ENCODE peak calls at places on chromosome 2, in five cellular contexts. One of them, this sample, is unnamed. For H3K4me1, the result is how much of the 10 kb centered on the place peaks cover.

GRCh38 chr2:161571051-161571429 is 53.2 kb upstream of the SLC4A10 start:
- DNase-seq in H1: no peak
- DNase-seq in HepG2: no peak
- DNase-seq in K562: no peak
- DNase-seq in GM12878: no peak
- DNase-seq in this sample: no peak

GRCh38 chr2:238095143-238095542 is 5.0 kb upstream of the ESPNL start:
- DNase-seq in H1: no peak
- DNase-seq in HepG2: no peak
- DNase-seq in K562: no peak
- DNase-seq in GM12878: no peak
- DNase-seq in this sample: no peak

GRCh38 chr2:117537030-117537429 is 277.5 kb upstream of the DDX18 start:
- DNase-seq in H1: no peak
- DNase-seq in HepG2: no peak
- DNase-seq in K562: no peak
- DNase-seq in GM12878: no peak
- DNase-seq in this sample: no peak

GRCh38 chr2:758073-758820 is 81.0 kb upstream of the TMEM18 start:
- DNase-seq in H1: no peak
- DNase-seq in HepG2: no peak
- DNase-seq in K562: no peak
- DNase-seq in GM12878: no peak
- DNase-seq in this sample: no peak

GRCh38 chr2:239942871-239943311 is 82.3 kb downstream of the NDUFA10 start:
- DNase-seq in H1: no peak
- DNase-seq in HepG2: no peak
- DNase-seq in K562: no peak
- DNase-seq in GM12878: no peak
- DNase-seq in this sample: no peak

GRCh38 chr2:47569658-47570398 is 166.9 kb downstream of the MSH2 start:
- DNase-seq in H1: no peak
- DNase-seq in HepG2: no peak
- DNase-seq in K562: no peak
- DNase-seq in GM12878: no peak
- DNase-seq in this sample: no peak

GRCh38 chr2:149363953-149364352 is 33.6 kb downstream of the LYPD6 start:
- DNase-seq in H1: no peak
- DNase-seq in HepG2: no peak
- DNase-seq in K562: no peak
- DNase-seq in GM12878: no peak
- DNase-seq in this sample: no peak

GRCh38 chr2:131566371-131566770 is 38.7 kb downstream of the CCDC74A start:
- DNase-seq in H1: no peak
- DNase-seq in HepG2: no peak
- DNase-seq in K562: no peak
- DNase-seq in GM12878: no peak
- DNase-seq in this sample: no peak

GRCh38 chr2:177072069-177072468 is 140.5 kb upstream of the HNRNPA3 start:
- DNase-seq in H1: no peak
- DNase-seq in HepG2: no peak
- DNase-seq in K562: no peak
- DNase-seq in GM12878: no peak
- DNase-seq in this sample: no peak

GRCh38 chr2:164624296-164624695 is 3.0 kb upstream of the GRB14 start:
- DNase-seq in H1: no peak
- DNase-seq in HepG2: no peak
- DNase-seq in K562: no peak
- DNase-seq in GM12878: no peak
- DNase-seq in this sample: no peak

GRCh38 chr2:154554046-154554445 is 144.4 kb upstream of the KCNJ3 start:
- DNase-seq in H1: no peak
- DNase-seq in HepG2: no peak
- DNase-seq in K562: no peak
- DNase-seq in GM12878: no peak
- DNase-seq in this sample: no peak

GRCh38 chr2:54483426-54483825 is 27.3 kb downstream of the SPTBN1 start:
- DNase-seq in H1: no peak
- DNase-seq in HepG2: peak
- DNase-seq in K562: no peak
- DNase-seq in GM12878: no peak
- DNase-seq in this sample: peak

GRCh38 chr2:158722266-158723105 is 72.6 kb upstream of the DAPL1 start:
- DNase-seq in H1: no peak
- DNase-seq in HepG2: no peak
- DNase-seq in K562: no peak
- DNase-seq in GM12878: no peak
- DNase-seq in this sample: no peak

GRCh38 chr2:23091900-23092299 is 293.1 kb upstream of the KLHL29 start:
- DNase-seq in H1: no peak
- DNase-seq in HepG2: no peak
- DNase-seq in K562: no peak
- DNase-seq in GM12878: no peak
- DNase-seq in this sample: no peak

GRCh38 chr2:177332041-177332991 is 60.3 kb upstream of the AGPS start:
- DNase-seq in H1: no peak
- DNase-seq in HepG2: peak
- DNase-seq in K562: peak
- DNase-seq in GM12878: peak
- DNase-seq in this sample: peak

GRCh38 chr2:42141687-42142475 is 27.3 kb upstream of the EML4 start:
- DNase-seq in H1: no peak
- DNase-seq in HepG2: peak
- DNase-seq in K562: peak
- DNase-seq in GM12878: no peak
- DNase-seq in this sample: no peak

GRCh38 chr2:233428438-233428837 is 74.1 kb downstream of the DGKD start:
- DNase-seq in H1: no peak
- DNase-seq in HepG2: no peak
- DNase-seq in K562: no peak
- DNase-seq in GM12878: no peak
- DNase-seq in this sample: no peak

GRCh38 chr2:26506279-26506678 is 28.4 kb upstream of the OTOF start:
- DNase-seq in H1: no peak
- DNase-seq in HepG2: no peak
- DNase-seq in K562: no peak
- DNase-seq in GM12878: no peak
- DNase-seq in this sample: no peak

GRCh38 chr2:143231257-143231650 is 102.0 kb downstream of the ARHGAP15 start:
- DNase-seq in H1: no peak
- DNase-seq in HepG2: no peak
- DNase-seq in K562: no peak
- DNase-seq in GM12878: no peak
- DNase-seq in this sample: no peak

GRCh38 chr2:11716689-11717321 is 29.6 kb upstream of the LPIN1 start:
- DNase-seq in H1: no peak
- DNase-seq in HepG2: peak
- DNase-seq in K562: no peak
- DNase-seq in GM12878: no peak
- DNase-seq in this sample: no peak
- H3K9ac ChIP-seq in H1: no peak
- H3K9ac ChIP-seq in HepG2: no peak
- H3K9ac ChIP-seq in K562: no peak
- H3K9ac ChIP-seq in GM12878: no peak
- H3K9ac ChIP-seq in this sample: no peak

DNA sequence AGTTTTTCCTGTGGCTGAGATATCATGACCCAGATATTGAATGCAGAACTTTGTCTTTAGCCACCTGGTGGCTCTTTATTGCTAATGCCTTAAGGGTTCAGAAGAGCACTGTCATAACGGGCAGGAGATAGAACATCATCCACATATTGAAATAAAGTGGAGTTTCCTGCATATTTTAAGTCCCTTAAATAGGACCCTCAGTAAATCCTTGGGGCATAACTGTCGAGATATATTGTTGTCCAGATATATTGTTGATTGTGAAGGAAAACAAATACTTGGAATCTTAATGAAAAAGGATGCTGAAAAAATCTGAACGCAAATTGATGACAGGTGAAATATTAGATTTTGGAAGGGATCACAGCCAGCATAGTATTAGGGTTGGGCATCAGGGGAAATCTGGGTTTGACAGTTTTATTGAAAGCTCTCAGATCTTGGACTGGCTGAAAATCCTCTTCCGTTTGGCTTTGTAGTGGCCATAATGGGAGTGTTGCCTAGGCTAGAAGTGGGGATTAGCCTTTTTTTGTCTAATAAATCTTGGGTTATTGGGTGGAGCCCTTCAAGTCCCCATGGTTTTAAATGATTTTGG is 13.9 kb upstream of the ZDBF2 start:
- DNase-seq in H1: no peak
- DNase-seq in HepG2: peak
- DNase-seq in K562: peak
- DNase-seq in GM12878: no peak
- DNase-seq in this sample: no peak
- TF ChIP-seq ATF3 in H1: no peak
- TF ChIP-seq ATF3 in HepG2: no peak
- TF ChIP-seq ATF3 in K562: no peak
- TF ChIP-seq ATF3 in GM12878: no peak
- TF ChIP-seq ATF3 in this sample: no peak

DNA sequence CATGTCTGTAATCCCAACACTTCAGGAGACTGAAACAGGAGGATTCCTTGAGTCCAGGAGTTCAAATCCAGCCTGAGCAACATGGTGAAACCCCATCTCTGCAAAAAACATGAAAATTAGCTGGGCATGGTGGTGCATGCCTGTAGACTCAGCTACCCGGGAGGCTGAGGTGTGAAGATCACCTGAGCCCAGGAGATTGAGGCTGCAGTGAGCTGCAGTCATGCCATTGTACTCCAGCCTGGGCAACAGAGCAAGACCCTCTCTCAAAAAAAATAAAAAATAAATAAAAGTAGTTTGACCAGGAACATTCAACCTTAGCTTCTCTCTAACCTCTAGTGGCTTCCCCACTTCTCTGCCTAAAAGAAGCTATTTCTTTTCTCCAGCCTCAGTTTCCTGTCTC is 23.8 kb downstream of the SH3BP4 start:
- DNase-seq in H1: no peak
- DNase-seq in HepG2: no peak
- DNase-seq in K562: no peak
- DNase-seq in GM12878: no peak
- DNase-seq in this sample: no peak
- H3K4me1 ChIP-seq in H1: under half
- H3K4me1 ChIP-seq in HepG2: half or more
- H3K4me1 ChIP-seq in K562: under half
- H3K4me1 ChIP-seq in GM12878: under half
- H3K4me1 ChIP-seq in this sample: half or more

DNA sequence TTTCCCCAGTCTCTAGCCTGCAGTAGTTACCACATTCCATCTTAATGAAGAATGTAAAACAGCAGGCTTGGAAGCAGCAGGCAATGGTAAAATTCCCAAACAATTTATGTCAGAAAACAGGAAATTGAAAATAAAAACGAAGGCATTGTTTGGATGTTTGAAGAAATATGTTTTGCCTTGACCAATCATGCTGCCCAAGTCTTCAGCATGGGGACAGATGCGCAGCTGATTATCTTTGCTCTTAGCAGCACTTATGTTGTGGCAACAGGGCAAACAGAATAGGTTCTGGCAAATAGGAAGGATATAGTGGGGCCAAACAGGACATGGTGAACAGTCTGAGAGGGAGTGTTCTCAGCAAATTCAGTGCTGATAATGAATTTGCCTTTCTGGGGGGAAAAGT is 239.3 kb upstream of the REV1 start:
- DNase-seq in H1: no peak
- DNase-seq in HepG2: no peak
- DNase-seq in K562: no peak
- DNase-seq in GM12878: no peak
- DNase-seq in this sample: no peak
- H3K9ac ChIP-seq in H1: no peak
- H3K9ac ChIP-seq in HepG2: no peak
- H3K9ac ChIP-seq in K562: no peak
- H3K9ac ChIP-seq in GM12878: no peak
- H3K9ac ChIP-seq in this sample: no peak

DNA sequence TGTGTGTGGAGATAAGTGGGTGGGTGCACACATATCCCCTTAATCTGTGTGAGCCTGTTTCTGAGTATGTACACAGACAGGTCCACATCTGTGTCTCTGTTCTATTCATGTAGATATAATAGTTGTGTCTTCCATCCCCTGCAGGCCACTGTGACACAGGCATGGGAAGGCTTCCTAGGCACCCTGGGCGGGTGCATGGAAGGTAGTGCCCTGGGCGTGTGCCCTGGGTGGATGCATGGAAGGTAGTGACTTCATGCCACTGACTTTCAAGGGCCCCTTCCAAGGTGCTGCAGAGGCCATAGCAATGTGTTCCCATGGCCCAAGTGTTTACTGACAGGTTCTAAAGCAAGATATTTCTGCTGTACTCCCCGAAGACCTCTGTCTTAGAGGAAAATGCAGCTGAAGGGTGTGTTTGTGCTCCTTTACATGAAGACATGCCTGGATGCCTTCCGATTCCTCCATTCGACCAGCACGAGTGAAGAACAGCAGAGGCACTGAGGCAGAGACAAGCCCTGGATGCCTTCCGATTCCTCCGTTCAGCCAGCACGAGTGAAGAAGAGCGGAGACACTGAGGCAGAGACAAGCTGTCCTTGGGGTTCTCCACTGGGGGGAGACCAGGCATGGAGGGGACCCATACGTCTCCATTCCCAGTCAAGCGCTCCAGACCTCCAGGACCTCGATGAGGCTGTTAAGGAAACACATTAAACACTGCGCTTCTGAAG is 462.7 kb upstream of the HS6ST1 start:
- DNase-seq in H1: no peak
- DNase-seq in HepG2: no peak
- DNase-seq in K562: no peak
- DNase-seq in GM12878: no peak
- DNase-seq in this sample: no peak
- TF ChIP-seq ATF3 in H1: no peak
- TF ChIP-seq ATF3 in HepG2: no peak
- TF ChIP-seq ATF3 in K562: no peak
- TF ChIP-seq ATF3 in GM12878: no peak
- TF ChIP-seq ATF3 in this sample: no peak

DNA sequence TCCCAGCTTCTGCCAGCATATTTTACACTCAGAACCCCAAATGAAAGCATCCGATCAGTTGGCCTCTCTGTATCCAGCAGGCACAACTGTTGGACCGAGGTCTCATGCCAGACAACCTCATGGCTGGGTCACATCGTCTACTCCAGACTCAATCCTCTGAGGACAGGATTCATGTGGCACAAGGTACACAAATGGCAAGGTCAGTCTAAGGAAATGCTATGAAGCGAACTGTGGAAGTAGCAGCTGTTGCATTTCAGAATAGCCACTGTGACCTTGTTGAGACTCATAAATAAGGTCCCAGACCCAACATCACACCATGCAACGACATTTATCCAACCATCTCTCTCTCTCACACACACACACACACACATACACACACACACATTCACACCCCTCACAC is 7.1 kb upstream of the FZD7 start:
- DNase-seq in H1: no peak
- DNase-seq in HepG2: no peak
- DNase-seq in K562: no peak
- DNase-seq in GM12878: no peak
- DNase-seq in this sample: no peak
- H3K4me1 ChIP-seq in H1: under half
- H3K4me1 ChIP-seq in HepG2: under half
- H3K4me1 ChIP-seq in K562: under half
- H3K4me1 ChIP-seq in GM12878: under half
- H3K4me1 ChIP-seq in this sample: under half